ENCODE peak calls at places on chromosomes 16 and 17, in eight cellular contexts. One of them, this sample, is unnamed.

GRCh38 chr17:80791758-80792284 is 199.8 kb upstream of the CHMP6 start:
- DNase-seq in hepatocyte: peak; percentile 86
- DNase-seq in heart left ventricle: peak; percentile 75
- DNase-seq in PC-9: peak; percentile 88
- DNase-seq in psoas muscle: peak; percentile 81
- DNase-seq in cardiac muscle cell: no peak
- DNase-seq in breast epithelium: no peak
- DNase-seq in body of pancreas: peak; percentile 21
- DNase-seq in this sample: peak; percentile 81

GRCh38 chr17:10681866-10682446 is 15.4 kb downstream of the SCO1 start:
- DNase-seq in body of pancreas: no peak
- DNase-seq in heart left ventricle: no peak
- DNase-seq in psoas muscle: no peak
- DNase-seq in PC-9: no peak
- DNase-seq in breast epithelium: no peak
- DNase-seq in cardiac muscle cell: no peak
- DNase-seq in hepatocyte: no peak
- DNase-seq in this sample: no peak

GRCh38 chr17:28219771-28220170 is 99.2 kb upstream of the TMEM97 start:
- DNase-seq in heart left ventricle: no peak
- DNase-seq in PC-9: peak; percentile 74
- DNase-seq in psoas muscle: no peak
- DNase-seq in cardiac muscle cell: no peak
- DNase-seq in body of pancreas: no peak
- DNase-seq in hepatocyte: no peak
- DNase-seq in breast epithelium: no peak
- DNase-seq in this sample: no peak

GRCh38 chr17:76752006-76752405 is 14.1 kb downstream of the MFSD11 start:
- DNase-seq in psoas muscle: no peak
- DNase-seq in heart left ventricle: no peak
- DNase-seq in body of pancreas: no peak
- DNase-seq in breast epithelium: no peak
- DNase-seq in PC-9: no peak
- DNase-seq in hepatocyte: no peak
- DNase-seq in cardiac muscle cell: no peak
- DNase-seq in this sample: no peak

GRCh38 chr17:82407255-82407654 is 10.9 kb upstream of the HEXD start:
- DNase-seq in psoas muscle: peak; percentile 48
- DNase-seq in PC-9: no peak
- DNase-seq in cardiac muscle cell: no peak
- DNase-seq in body of pancreas: no peak
- DNase-seq in hepatocyte: no peak
- DNase-seq in heart left ventricle: peak; percentile 67
- DNase-seq in breast epithelium: no peak
- DNase-seq in this sample: no peak

GRCh38 chr17:81512984-81513668 is 527 bp upstream of the ACTG1 start:
- DNase-seq in heart left ventricle: peak; percentile 75
- DNase-seq in psoas muscle: peak; percentile 70
- DNase-seq in cardiac muscle cell: peak; percentile 62
- DNase-seq in PC-9: no peak
- DNase-seq in body of pancreas: peak; percentile 69
- DNase-seq in breast epithelium: peak; percentile 80
- DNase-seq in hepatocyte: peak; percentile 82
- DNase-seq in this sample: peak; percentile 77

GRCh38 chr16:67641779-67642708 is 2.9 kb upstream of the CARMIL2 start:
- DNase-seq in PC-9: no peak
- DNase-seq in heart left ventricle: peak; percentile 83
- DNase-seq in breast epithelium: peak; percentile 51
- DNase-seq in body of pancreas: peak; percentile 55
- DNase-seq in psoas muscle: peak; percentile 64
- DNase-seq in cardiac muscle cell: no peak
- DNase-seq in hepatocyte: no peak
- DNase-seq in this sample: no peak

GRCh38 chr17:44086364-44087311 is 16.1 kb downstream of the G6PC3 start:
- DNase-seq in body of pancreas: no peak
- DNase-seq in hepatocyte: peak; percentile 92
- DNase-seq in heart left ventricle: peak; percentile 66
- DNase-seq in breast epithelium: no peak
- DNase-seq in psoas muscle: peak; percentile 61
- DNase-seq in PC-9: peak; percentile 56
- DNase-seq in cardiac muscle cell: no peak
- DNase-seq in this sample: no peak

GRCh38 chr16:11039726-11040125 is 95.4 kb downstream of the CLEC16A start:
- DNase-seq in heart left ventricle: no peak
- DNase-seq in breast epithelium: no peak
- DNase-seq in cardiac muscle cell: no peak
- DNase-seq in PC-9: no peak
- DNase-seq in hepatocyte: no peak
- DNase-seq in psoas muscle: no peak
- DNase-seq in body of pancreas: no peak
- DNase-seq in this sample: no peak

GRCh38 chr16:1760911-1761310 is 10.4 kb downstream of the NME3 start:
- DNase-seq in body of pancreas: no peak
- DNase-seq in heart left ventricle: no peak
- DNase-seq in psoas muscle: no peak
- DNase-seq in hepatocyte: no peak
- DNase-seq in breast epithelium: no peak
- DNase-seq in cardiac muscle cell: no peak
- DNase-seq in PC-9: no peak
- DNase-seq in this sample: no peak
- H3K4me3 ChIP-seq in body of pancreas: no peak overlapping the region
- H3K4me3 ChIP-seq in heart left ventricle: no peak overlapping the region
- H3K4me3 ChIP-seq in psoas muscle: no peak overlapping the region
- H3K4me3 ChIP-seq in hepatocyte: no peak overlapping the region
- H3K4me3 ChIP-seq in breast epithelium: no peak overlapping the region
- H3K4me3 ChIP-seq in cardiac muscle cell: no peak overlapping the region
- H3K4me3 ChIP-seq in PC-9: no peak overlapping the region
- H3K4me3 ChIP-seq in this sample: no peak overlapping the region

DNA sequence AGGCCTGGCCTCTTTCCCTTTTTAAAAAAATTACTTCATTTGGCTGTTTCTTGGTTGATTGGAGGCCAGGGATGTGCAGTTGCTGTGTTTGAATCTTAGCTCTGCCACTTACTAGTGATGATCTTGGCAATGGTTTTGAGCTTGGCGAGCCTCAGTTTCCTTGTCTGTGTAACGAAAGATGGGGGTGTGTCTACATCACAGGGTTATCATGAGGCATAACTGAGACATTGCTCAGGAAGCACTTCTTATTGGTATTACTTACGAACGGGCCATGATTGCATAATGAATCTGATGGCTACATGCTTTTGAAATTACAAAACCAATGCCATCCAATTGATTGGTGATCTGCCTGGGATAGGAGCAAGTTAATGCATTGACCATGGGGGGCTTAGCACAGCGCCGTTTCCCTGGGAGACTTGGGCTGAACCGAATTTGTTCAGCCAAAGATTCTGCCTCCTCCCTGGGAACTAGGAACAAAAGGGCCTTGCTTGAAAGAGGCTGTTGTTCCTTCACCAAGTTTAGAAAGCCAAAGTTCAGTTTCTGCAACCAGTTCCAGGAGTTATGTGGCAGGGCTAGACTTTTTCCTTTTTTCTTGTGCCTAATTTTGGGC is 21.8 kb downstream of the CMIP start:
- DNase-seq in cardiac muscle cell: no peak
- DNase-seq in hepatocyte: no peak
- DNase-seq in PC-9: no peak
- DNase-seq in psoas muscle: no peak
- DNase-seq in body of pancreas: no peak
- DNase-seq in breast epithelium: no peak
- DNase-seq in heart left ventricle: no peak
- DNase-seq in this sample: no peak
- H3K4me1 ChIP-seq in cardiac muscle cell: peaks cover 15% of the 10 kb centered on the region
- H3K4me1 ChIP-seq in hepatocyte: peaks cover 10% of the 10 kb centered on the region
- H3K4me1 ChIP-seq in PC-9: no peaks in the 10 kb centered on the region
- H3K4me1 ChIP-seq in psoas muscle: peaks cover 3% of the 10 kb centered on the region
- H3K4me1 ChIP-seq in body of pancreas: peaks cover 46% of the 10 kb centered on the region
- H3K4me1 ChIP-seq in breast epithelium: no peaks in the 10 kb centered on the region
- H3K4me1 ChIP-seq in heart left ventricle: peaks cover 33% of the 10 kb centered on the region
- H3K4me1 ChIP-seq in this sample: peaks cover 14% of the 10 kb centered on the region

GRCh38 chr17:4551141-4551540 is 4.0 kb downstream of the MYBBP1A start:
- DNase-seq in PC-9: no peak
- DNase-seq in cardiac muscle cell: no peak
- DNase-seq in body of pancreas: no peak
- DNase-seq in psoas muscle: no peak
- DNase-seq in heart left ventricle: no peak
- DNase-seq in breast epithelium: no peak
- DNase-seq in hepatocyte: no peak
- DNase-seq in this sample: peak; percentile 43

GRCh38 chr17:4550534-4551039 is 4.6 kb downstream of the MYBBP1A start:
- DNase-seq in cardiac muscle cell: no peak
- DNase-seq in PC-9: no peak
- DNase-seq in heart left ventricle: no peak
- DNase-seq in body of pancreas: no peak
- DNase-seq in psoas muscle: no peak
- DNase-seq in breast epithelium: peak; percentile 61
- DNase-seq in hepatocyte: no peak
- DNase-seq in this sample: no peak

GRCh38 chr17:4548721-4549531 is 6.3 kb downstream of the MYBBP1A start:
- DNase-seq in psoas muscle: no peak
- DNase-seq in PC-9: peak; percentile 69
- DNase-seq in cardiac muscle cell: no peak
- DNase-seq in hepatocyte: no peak
- DNase-seq in body of pancreas: no peak
- DNase-seq in breast epithelium: no peak
- DNase-seq in heart left ventricle: peak; percentile 25
- DNase-seq in this sample: no peak

GRCh38 chr17:4548061-4548461 is 7.1 kb downstream of the MYBBP1A start:
- DNase-seq in psoas muscle: no peak
- DNase-seq in cardiac muscle cell: no peak
- DNase-seq in body of pancreas: no peak
- DNase-seq in PC-9: no peak
- DNase-seq in hepatocyte: no peak
- DNase-seq in heart left ventricle: no peak
- DNase-seq in breast epithelium: no peak
- DNase-seq in this sample: no peak

DNA sequence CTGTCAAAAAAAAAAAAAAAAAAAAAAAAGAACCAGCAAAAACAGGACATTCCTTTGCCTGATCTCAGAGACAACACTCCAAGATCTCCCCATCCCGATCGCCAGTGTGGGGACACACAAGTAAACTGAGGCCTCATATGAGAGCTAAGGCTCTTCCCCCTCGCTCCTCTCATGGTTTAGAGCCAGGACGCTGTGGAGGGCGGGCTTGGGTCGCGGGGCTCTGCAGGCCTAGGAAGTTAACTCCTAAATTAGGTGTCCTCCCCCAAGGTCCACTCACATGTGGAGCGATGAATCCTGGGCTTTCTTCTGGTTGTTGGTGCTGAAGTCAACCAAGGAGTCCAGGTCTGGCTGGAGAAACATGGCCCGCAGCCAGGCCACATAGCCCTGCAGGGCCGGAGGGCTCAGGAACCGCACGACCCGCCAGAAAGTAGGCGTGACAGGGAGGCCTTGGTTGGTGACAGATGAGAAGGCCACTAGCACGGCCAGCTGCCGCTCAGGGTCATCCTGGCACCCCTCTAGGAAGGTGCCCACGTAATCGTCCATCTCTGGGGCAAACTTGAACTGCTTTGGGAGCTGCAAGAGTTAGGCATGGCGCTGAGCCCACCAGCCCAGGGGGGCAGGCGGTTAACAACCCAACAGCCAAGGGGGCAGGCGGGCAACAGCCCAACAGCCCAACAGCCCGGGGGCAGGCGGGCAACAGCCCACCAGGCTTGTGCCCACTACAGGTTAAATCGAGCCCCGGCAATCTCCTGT is 5.2 kb downstream of the MYBBP1A start:
- DNase-seq in cardiac muscle cell: no peak
- DNase-seq in hepatocyte: no peak
- DNase-seq in breast epithelium: no peak
- DNase-seq in psoas muscle: peak; percentile 14
- DNase-seq in PC-9: no peak
- DNase-seq in heart left ventricle: peak; percentile 26
- DNase-seq in body of pancreas: no peak
- DNase-seq in this sample: no peak
- H3K36me3 ChIP-seq in cardiac muscle cell: peaks cover 8% of the 10 kb centered on the region
- H3K36me3 ChIP-seq in hepatocyte: no peaks in the 10 kb centered on the region
- H3K36me3 ChIP-seq in breast epithelium: peaks cover 8% of the 10 kb centered on the region
- H3K36me3 ChIP-seq in psoas muscle: peaks cover 86% of the 10 kb centered on the region
- H3K36me3 ChIP-seq in PC-9: peaks cover 56% of the 10 kb centered on the region
- H3K36me3 ChIP-seq in heart left ventricle: no peaks in the 10 kb centered on the region
- H3K36me3 ChIP-seq in body of pancreas: peaks cover 39% of the 10 kb centered on the region
- H3K36me3 ChIP-seq in this sample: no peaks in the 10 kb centered on the region

DNA sequence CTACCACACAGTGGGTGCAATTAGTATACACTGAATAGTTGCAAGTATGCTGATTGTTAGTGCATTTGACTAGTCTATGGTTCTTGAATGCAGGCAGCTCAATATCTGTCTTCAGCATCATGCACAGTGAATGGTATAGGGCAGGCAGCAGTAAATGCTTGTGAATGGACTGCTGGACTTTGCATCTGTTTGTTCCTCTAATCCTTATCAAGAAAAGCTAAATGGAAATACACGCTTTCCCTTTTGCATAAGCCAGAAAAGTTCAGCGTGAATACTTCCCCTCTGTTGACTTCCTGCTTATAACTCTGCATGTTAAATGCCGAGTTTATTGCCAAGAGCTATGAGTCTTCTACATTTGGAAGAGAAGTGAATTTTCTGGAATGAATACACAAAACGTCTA is 127.8 kb upstream of the CPHXL start:
- DNase-seq in breast epithelium: no peak
- DNase-seq in PC-9: no peak
- DNase-seq in psoas muscle: no peak
- DNase-seq in body of pancreas: no peak
- DNase-seq in hepatocyte: peak; percentile 55
- DNase-seq in cardiac muscle cell: no peak
- DNase-seq in heart left ventricle: no peak
- DNase-seq in this sample: no peak
- H3K4me3 ChIP-seq in breast epithelium: no peak overlapping the region
- H3K4me3 ChIP-seq in PC-9: no peak overlapping the region
- H3K4me3 ChIP-seq in psoas muscle: no peak overlapping the region
- H3K4me3 ChIP-seq in body of pancreas: no peak overlapping the region
- H3K4me3 ChIP-seq in hepatocyte: no peak overlapping the region
- H3K4me3 ChIP-seq in cardiac muscle cell: no peak overlapping the region
- H3K4me3 ChIP-seq in heart left ventricle: no peak overlapping the region
- H3K4me3 ChIP-seq in this sample: no peak overlapping the region

DNA sequence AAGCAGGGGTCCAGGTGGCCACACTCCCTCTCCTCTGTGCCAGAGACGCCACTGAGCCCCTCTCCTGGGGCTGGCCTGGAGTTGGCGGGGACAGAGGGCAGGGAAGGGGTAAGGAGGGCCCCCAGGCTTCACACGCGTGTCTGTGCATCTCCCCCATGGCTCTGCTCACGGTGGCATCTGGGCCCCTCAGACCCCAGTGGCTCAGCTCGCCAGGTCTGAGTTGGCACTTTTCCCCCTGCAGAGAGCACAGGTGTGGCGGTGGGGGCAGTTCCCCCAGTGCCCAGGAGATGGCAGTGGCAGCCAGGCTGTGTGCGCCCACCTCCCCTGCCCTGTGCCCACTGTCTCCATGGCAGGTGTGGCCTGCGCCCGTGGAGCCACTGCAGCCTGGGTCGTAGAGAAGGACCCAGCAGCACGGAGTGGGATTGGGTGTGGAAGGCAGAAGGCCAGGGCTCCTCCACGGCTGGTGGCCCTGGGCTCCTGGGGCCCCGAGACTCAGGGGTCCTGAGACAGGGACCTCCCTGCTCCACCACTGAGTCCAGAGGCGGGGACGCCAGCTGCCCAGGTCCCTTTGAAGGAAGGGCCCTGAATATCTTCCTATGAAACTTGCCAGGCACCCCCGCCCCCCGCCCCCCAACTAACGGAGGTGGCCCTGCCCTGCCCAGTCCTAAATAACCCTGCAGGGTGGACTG is 4.3 kb upstream of the APRT start:
- DNase-seq in heart left ventricle: no peak
- DNase-seq in body of pancreas: peak; percentile 61
- DNase-seq in psoas muscle: no peak
- DNase-seq in PC-9: no peak
- DNase-seq in cardiac muscle cell: peak; percentile 45
- DNase-seq in breast epithelium: no peak
- DNase-seq in hepatocyte: peak; percentile 60
- DNase-seq in this sample: peak; percentile 52
- H3K4me1 ChIP-seq in heart left ventricle: peaks cover 11% of the 10 kb centered on the region
- H3K4me1 ChIP-seq in body of pancreas: peaks cover 20% of the 10 kb centered on the region
- H3K4me1 ChIP-seq in psoas muscle: peaks cover 2% of the 10 kb centered on the region
- H3K4me1 ChIP-seq in PC-9: no peaks in the 10 kb centered on the region
- H3K4me1 ChIP-seq in cardiac muscle cell: peaks cover 5% of the 10 kb centered on the region
- H3K4me1 ChIP-seq in breast epithelium: no peaks in the 10 kb centered on the region
- H3K4me1 ChIP-seq in hepatocyte: peaks cover 7% of the 10 kb centered on the region
- H3K4me1 ChIP-seq in this sample: peaks cover 6% of the 10 kb centered on the region